ENCODE peak calls at places on chromosomes 16 and 17, in six cellular contexts. I is IMR-90, G is H1, P is H9, N is trophoblast cell, R is mesenchymal stem cell. E is an unnamed sample.

GRCh38 chr17:59764292-59764741 is 56.9 kb downstream of the VMP1 start:
- DNase-seq in I (peak), G (no peak), P (no peak), N (peak), R (no peak), E (no peak)

GRCh38 chr16:50591800-50592771 is 43.9 kb downstream of the NKD1 start:
- DNase-seq in I (no peak), G (no peak), P (no peak), N (no peak), R (no peak), E (no peak)

GRCh38 chr17:76173474-76173873 is 32.4 kb upstream of the FOXJ1 start:
- DNase-seq in I (no peak), G (no peak), P (no peak), N (no peak), R (no peak), E (no peak)

GRCh38 chr17:44273607-44274006 is 5.7 kb upstream of the SLC4A1 start:
- DNase-seq in I (no peak), G (no peak), P (peak), N (peak), R (no peak), E (no peak)

GRCh38 chr16:85376292-85377095 is 236.6 kb upstream of the GSE1 start:
- DNase-seq in I (no peak), G (no peak), P (no peak), N (no peak), R (no peak), E (no peak)

GRCh38 chr16:75471723-75472634 is 7.5 kb upstream of the TMEM170A start:
- DNase-seq in I (peak), G (no peak), P (peak), N (peak), R (peak), E (peak)

GRCh38 chr17:81013642-81014041 is 21.3 kb upstream of the BAIAP2 start:
- DNase-seq in I (no peak), G (no peak), P (no peak), N (no peak), R (no peak), E (no peak)

GRCh38 chr16:89007371-89008249 is 30.6 kb upstream of the CBFA2T3 start:
- DNase-seq in I (no peak), G (no peak), P (no peak), N (no peak), R (no peak), E (no peak)

GRCh38 chr17:56319531-56319930 is 166.3 kb downstream of the ANKFN1 start:
- DNase-seq in I (peak), G (no peak), P (no peak), N (peak), R (peak), E (peak)

GRCh38 chr16:58455750-58456149 is 44.2 kb upstream of the NDRG4 start:
- DNase-seq in I (no peak), G (no peak), P (no peak), N (no peak), R (no peak), E (no peak)
- H4K91ac ChIP-seq in I (no peak), G (no peak), P (no peak), N (no peak), R (no peak), E (no peak)

DNA sequence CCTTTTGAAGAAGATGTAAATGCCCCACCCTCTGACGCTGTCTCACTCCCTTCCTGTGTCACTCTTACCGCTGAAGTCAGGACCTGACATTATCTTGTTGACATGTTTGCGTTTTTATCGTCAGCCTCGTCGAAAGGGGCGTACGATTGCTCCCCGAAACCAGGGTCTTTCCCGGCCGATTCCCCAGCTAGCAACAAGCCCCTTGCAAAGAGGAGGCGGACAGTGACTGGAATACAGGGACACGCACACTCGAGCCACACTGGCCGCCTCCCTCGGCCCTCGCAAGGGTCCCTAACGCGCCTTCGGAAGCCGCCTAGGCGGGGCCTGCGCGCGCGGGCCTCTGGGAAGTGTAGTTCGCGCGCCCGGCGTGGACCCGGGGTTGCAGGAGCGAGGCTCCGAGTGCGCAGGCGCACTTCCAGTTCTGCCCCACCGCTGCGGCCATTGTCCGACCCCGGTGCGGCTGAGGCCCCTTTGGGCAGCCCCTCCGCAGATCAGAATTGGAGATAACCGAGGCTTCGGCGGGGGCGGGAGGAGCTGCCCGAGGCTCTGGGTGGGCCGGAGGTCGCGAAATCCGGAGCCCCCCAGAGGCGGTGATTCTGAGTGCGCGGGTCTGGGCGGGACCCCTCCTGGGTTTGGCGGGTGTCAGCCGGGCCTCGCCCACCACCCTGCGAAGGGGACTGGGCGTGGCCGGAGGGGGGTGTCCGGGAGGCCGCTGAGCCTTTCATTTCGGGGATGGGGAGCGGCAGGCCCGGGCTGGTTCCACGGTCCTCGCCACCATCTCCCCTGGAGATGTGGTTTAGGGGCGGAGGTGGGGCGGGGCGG is at the start of gene ZFP90:
- DNase-seq in I (peak), G (peak), P (peak), N (peak), R (peak), E (peak)
- H3K9ac ChIP-seq in I (peak), G (peak), P (peak), N (peak), R (peak), E (peak)

GRCh38 chr17:17836818-17837379 is at the start of gene SREBF1:
- DNase-seq in I (peak), G (peak), P (peak), N (peak), R (peak), E (peak)

GRCh38 chr17:17836250-17836817 is 452 bp downstream of the SREBF1 start:
- DNase-seq in I (peak), G (peak), P (peak), N (peak), R (peak), E (peak)

GRCh38 chr17:17839792-17840707 is 3.3 kb upstream of the SREBF1 start:
- DNase-seq in I (peak), G (peak), P (peak), N (peak), R (peak), E (peak)

GRCh38 chr17:17837380-17837821 is 615 bp upstream of the SREBF1 start:
- DNase-seq in I (peak), G (no peak), P (peak), N (peak), R (peak), E (no peak)

DNA sequence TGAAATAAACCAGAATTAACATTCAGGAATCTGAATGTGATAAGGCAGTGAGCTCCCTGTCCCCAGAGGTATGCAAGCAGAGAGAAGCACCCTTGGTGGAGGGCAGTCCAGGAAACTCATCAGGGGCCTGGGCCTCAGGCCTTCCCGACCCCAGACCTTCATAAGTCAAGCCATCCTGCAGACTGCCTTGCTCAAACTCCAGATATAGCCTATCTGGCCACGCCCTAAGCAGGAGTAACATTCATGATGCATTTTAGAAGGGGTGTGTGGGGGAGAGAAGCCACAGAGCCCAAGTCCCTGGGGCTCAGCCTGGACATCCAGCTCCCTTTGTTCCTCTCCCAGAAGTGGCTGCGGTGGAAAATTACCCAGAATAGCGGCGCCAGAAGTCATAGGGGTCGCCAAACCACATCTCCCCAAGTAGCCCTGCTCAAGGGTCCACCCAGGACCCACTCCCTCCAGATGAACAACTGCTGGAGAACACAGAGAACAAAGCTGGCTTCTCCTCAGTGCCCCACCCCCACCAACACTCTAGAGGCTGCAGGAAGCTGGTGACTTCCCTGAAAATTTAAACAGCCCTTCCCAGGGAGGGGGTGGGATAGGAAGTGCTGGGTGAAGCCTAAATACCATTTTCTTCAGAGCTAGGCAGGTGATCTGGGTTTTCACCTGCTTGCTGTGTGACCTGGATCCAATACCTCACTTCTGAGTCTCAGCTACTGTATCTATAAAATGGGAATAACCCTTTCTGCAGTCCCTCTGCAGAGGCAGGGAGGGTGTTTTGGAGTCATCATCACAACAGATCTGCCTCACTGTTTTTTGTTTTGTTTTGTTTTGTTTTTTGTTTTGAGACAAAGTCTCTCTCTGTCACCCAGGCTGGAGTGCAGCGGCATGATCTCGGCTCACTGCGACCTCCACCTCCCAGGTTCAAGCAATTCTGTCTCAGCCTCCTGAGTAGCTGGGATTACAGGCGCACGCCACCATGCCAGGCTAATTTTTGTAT is 1.5 kb upstream of the SREBF1 start:
- DNase-seq in I (peak), G (peak), P (peak), N (peak), R (peak), E (no peak)
- H3K4ac ChIP-seq in I (peak), G (peak), P (peak), N (peak), R (peak), E (peak)

GRCh38 chr17:82245144-82246039 is 16.6 kb downstream of the SLC16A3 start:
- DNase-seq in I (no peak), G (no peak), P (peak), N (peak), R (no peak), E (no peak)

GRCh38 chr17:82246365-82247174 is 17.7 kb downstream of the SLC16A3 start:
- DNase-seq in I (peak), G (no peak), P (no peak), N (peak), R (peak), E (no peak)

GRCh38 chr17:82244413-82245140 is 15.7 kb downstream of the SLC16A3 start:
- DNase-seq in I (no peak), G (no peak), P (no peak), N (peak), R (no peak), E (no peak)

GRCh38 chr17:82247175-82247823 is 18.5 kb downstream of the SLC16A3 start:
- DNase-seq in I (no peak), G (no peak), P (no peak), N (peak), R (no peak), E (no peak)

GRCh38 chr17:82246040-82246364 is 17.2 kb downstream of the SLC16A3 start:
- DNase-seq in I (no peak), G (no peak), P (no peak), N (no peak), R (no peak), E (no peak)
- H4K91ac ChIP-seq in I (no peak), G (no peak), P (no peak), N (no peak), R (no peak), E (no peak)

DNA sequence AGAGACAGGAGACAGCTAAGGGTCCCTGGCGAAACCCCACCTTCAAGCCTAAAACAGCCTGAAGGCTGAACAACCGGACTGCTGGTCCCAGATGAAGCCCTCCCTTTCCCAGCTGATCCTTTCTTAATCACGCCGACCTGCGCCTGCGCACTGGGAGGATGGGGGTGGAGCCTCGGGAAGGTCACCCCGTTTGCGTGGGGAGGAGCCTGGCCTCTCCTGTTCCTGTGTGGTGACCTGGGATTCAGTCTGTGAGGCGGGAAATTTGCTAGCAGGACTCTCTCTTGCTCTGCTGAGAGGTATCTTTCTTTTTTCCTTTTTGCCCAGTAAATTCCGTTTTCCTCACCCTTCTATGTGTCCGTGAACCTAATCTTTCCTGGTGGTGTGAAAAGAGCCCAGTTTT is 9.6 kb downstream of the FAM20A start:
- DNase-seq in I (no peak), G (peak), P (peak), N (peak), R (no peak), E (peak)
- H3K9ac ChIP-seq in I (no peak), G (no peak), P (peak), N (no peak), R (peak), E (no peak)

DNA sequence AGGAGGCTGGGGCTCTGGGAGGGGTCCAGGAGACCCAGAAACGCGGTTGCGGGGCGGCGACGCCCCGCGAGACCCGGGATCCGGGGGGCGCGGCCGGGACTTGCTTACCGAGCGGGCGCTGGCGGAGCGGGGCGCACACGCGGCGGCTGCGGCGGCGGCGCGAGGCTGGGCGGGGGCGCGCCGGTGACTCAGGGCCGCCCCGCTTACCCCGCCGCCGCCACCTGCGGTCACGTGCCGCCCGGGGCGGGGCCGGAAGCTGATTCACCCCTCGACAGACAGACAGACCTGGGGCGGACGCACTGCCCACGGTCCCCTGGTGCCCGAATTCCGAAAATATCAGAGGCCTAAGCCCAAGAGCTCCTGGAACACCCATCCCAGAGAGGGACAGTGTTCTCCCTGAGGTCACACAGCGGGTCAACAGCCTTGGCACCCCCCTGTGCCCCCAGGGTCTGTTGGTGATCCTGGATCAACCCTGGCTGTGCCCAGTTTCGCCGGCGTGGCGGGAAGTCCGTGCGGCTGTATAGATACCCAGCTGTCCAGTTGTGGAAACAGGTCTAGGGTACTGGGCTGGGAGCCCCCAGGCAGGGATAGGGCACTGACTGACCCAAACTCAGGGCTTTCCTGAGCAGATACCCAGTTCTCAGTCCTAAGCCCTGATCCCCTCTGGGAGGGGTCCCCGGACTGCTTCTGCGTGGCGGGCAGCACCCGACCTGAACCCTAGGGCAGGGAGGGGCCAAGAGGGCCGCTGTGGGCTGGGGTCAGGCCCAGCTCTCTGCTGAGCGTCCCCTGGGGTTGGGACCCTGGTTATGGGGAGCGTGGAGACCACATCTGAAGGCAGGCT is at the start of gene FAM83G:
- DNase-seq in I (peak), G (peak), P (peak), N (peak), R (peak), E (no peak)
- H3K4ac ChIP-seq in I (peak), G (no peak), P (no peak), N (peak), R (peak), E (peak)

GRCh38 chr16:30006659-30007377 is 4.0 kb downstream of the DOC2A start:
- DNase-seq in I (no peak), G (no peak), P (no peak), N (no peak), R (no peak), E (no peak)

GRCh38 chr16:30005341-30006094 is 5.3 kb downstream of the DOC2A start:
- DNase-seq in I (peak), G (no peak), P (no peak), N (peak), R (peak), E (no peak)

GRCh38 chr16:30004811-30005242 is 6.0 kb downstream of the DOC2A start:
- DNase-seq in I (no peak), G (no peak), P (no peak), N (no peak), R (no peak), E (no peak)

GRCh38 chr16:30007378-30007895 is 3.4 kb downstream of the DOC2A start:
- DNase-seq in I (no peak), G (no peak), P (no peak), N (no peak), R (no peak), E (no peak)

DNA sequence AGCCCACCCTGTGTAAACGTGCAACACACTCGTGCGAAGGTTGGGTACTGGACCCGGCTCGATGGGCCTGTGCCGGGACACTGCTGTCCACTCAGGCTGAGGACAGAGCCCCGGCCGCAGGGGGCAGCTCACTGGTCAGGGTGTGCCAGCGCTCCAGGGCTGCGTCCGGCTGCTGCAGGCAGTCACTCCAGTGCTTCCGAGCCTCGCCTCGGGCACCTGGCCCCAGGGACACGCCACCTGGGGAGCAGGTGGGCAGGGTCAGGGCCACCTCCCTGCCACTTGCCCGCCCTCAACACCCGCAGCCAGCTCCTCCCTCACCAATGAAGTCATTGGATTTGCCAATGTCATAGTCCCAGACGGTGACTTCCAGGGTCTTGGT is 4.7 kb downstream of the DOC2A start:
- DNase-seq in I (no peak), G (no peak), P (no peak), N (no peak), R (no peak), E (no peak)
- H4K91ac ChIP-seq in I (no peak), G (no peak), P (no peak), N (no peak), R (no peak), E (no peak)

DNA sequence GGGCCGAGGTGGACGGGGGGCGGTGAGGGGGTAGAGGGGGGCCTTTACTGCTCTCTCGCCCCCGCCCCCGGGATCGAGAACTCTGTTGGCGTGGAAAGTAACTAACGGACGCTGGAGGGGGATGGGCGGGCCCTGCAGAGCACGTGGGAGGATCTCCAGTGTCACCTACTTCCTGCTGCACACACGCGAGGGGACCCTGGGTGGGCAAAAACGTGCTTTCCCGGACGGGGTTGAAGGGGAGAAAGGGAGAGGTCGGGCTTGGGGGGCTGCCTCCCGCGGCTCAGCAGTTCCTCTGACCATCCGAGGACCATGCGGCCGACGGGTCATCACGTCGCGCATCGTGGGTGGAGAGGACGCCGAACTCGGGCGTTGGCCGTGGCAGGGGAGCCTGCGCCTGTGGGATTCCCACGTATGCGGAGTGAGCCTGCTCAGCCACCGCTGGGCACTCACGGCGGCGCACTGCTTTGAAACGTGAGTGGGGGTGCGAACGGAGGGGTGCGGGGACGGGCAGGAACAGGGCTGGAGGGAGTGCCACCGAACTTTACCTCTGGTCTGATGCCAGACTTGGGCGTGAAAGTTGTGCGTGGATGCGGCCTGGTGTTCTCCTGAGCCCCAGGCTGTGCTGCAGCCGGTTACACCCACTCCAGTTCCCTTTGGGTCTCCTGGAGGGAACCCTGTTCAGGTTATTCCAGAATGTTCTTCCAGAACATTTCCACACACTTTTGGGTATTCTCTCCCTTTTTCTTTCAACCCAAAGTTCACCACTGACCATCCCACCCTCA is 650 bp downstream of the PRSS21 start:
- DNase-seq in I (no peak), G (no peak), P (no peak), N (no peak), R (no peak), E (no peak)
- H3K9ac ChIP-seq in I (no peak), G (no peak), P (no peak), N (no peak), R (no peak), E (no peak)